ENCODE peak calls at places on chromosomes 6 and 20, in seven cellular contexts. One of them, this sample, is unnamed.

GRCh38 chr20:52490715-52491430 is 299.3 kb upstream of the ZFP64 start:
- DNase-seq in mesenchymal stem cell: peak; percentile 98
- DNase-seq in trophoblast cell: peak; percentile 58
- DNase-seq in mesendoderm: peak; percentile 85
- DNase-seq in IMR-90: peak; percentile 98
- DNase-seq in H1: no peak
- DNase-seq in neuronal stem cell: no peak
- DNase-seq in this sample: no peak

GRCh38 chr20:60882776-60883303 is 369.2 kb upstream of the CDH4 start:
- DNase-seq in trophoblast cell: no peak
- DNase-seq in neuronal stem cell: no peak
- DNase-seq in mesendoderm: no peak
- DNase-seq in mesenchymal stem cell: no peak
- DNase-seq in H1: no peak
- DNase-seq in IMR-90: no peak
- DNase-seq in this sample: no peak

GRCh38 chr6:14661188-14661587 is 543.6 kb downstream of the CD83 start:
- DNase-seq in mesendoderm: no peak
- DNase-seq in IMR-90: peak; percentile 89
- DNase-seq in mesenchymal stem cell: peak; percentile 85
- DNase-seq in H1: no peak
- DNase-seq in neuronal stem cell: no peak
- DNase-seq in trophoblast cell: peak; percentile 25
- DNase-seq in this sample: no peak

GRCh38 chr6:166667886-166668620 is 41.0 kb upstream of the RPS6KA2 start:
- DNase-seq in IMR-90: no peak
- DNase-seq in mesendoderm: no peak
- DNase-seq in H1: no peak
- DNase-seq in trophoblast cell: no peak
- DNase-seq in neuronal stem cell: no peak
- DNase-seq in mesenchymal stem cell: no peak
- DNase-seq in this sample: no peak

GRCh38 chr20:63448050-63448449 is 24.4 kb downstream of the KCNQ2 start:
- DNase-seq in mesendoderm: no peak
- DNase-seq in neuronal stem cell: no peak
- DNase-seq in H1: no peak
- DNase-seq in mesenchymal stem cell: no peak
- DNase-seq in trophoblast cell: no peak
- DNase-seq in IMR-90: no peak
- DNase-seq in this sample: no peak

GRCh38 chr20:41052742-41053419 is 24.3 kb downstream of the TOP1 start:
- DNase-seq in trophoblast cell: peak; percentile 56
- DNase-seq in IMR-90: peak; percentile 85
- DNase-seq in neuronal stem cell: no peak
- DNase-seq in H1: no peak
- DNase-seq in mesenchymal stem cell: peak; percentile 46
- DNase-seq in mesendoderm: no peak
- DNase-seq in this sample: no peak

GRCh38 chr6:6699741-6700367 is 111.3 kb downstream of the LY86 start:
- DNase-seq in neuronal stem cell: no peak
- DNase-seq in IMR-90: peak; percentile 91
- DNase-seq in H1: no peak
- DNase-seq in mesenchymal stem cell: peak; percentile 87
- DNase-seq in trophoblast cell: peak; percentile 87
- DNase-seq in mesendoderm: peak; percentile 62
- DNase-seq in this sample: peak; percentile 52

GRCh38 chr6:166235666-166236292 is 68.1 kb upstream of the TBXT start:
- DNase-seq in mesendoderm: no peak
- DNase-seq in mesenchymal stem cell: no peak
- DNase-seq in trophoblast cell: no peak
- DNase-seq in H1: no peak
- DNase-seq in IMR-90: no peak
- DNase-seq in neuronal stem cell: no peak
- DNase-seq in this sample: no peak

GRCh38 chr20:56810141-56810540 is 181.0 kb downstream of the TFAP2C start:
- DNase-seq in trophoblast cell: no peak
- DNase-seq in mesendoderm: no peak
- DNase-seq in neuronal stem cell: no peak
- DNase-seq in H1: no peak
- DNase-seq in mesenchymal stem cell: no peak
- DNase-seq in IMR-90: no peak
- DNase-seq in this sample: no peak

GRCh38 chr6:82761674-82762345 is 303.8 kb downstream of the UBE3D start:
- DNase-seq in mesendoderm: no peak
- DNase-seq in H1: no peak
- DNase-seq in IMR-90: no peak
- DNase-seq in neuronal stem cell: no peak
- DNase-seq in mesenchymal stem cell: peak; percentile 5
- DNase-seq in trophoblast cell: no peak
- DNase-seq in this sample: no peak

GRCh38 chr6:93624408-93624807 is 205.0 kb upstream of the EPHA7 start:
- DNase-seq in H1: no peak
- DNase-seq in mesenchymal stem cell: no peak
- DNase-seq in trophoblast cell: no peak
- DNase-seq in IMR-90: no peak
- DNase-seq in neuronal stem cell: no peak
- DNase-seq in mesendoderm: no peak
- DNase-seq in this sample: no peak

GRCh38 chr6:42369568-42369967 is 82.2 kb downstream of the TRERF1 start:
- DNase-seq in mesendoderm: no peak
- DNase-seq in neuronal stem cell: no peak
- DNase-seq in mesenchymal stem cell: no peak
- DNase-seq in IMR-90: no peak
- DNase-seq in H1: no peak
- DNase-seq in trophoblast cell: peak; percentile 58
- DNase-seq in this sample: no peak

GRCh38 chr20:39823239-39823638 is 861.1 kb downstream of the DHX35 start:
- DNase-seq in mesendoderm: no peak
- DNase-seq in neuronal stem cell: no peak
- DNase-seq in trophoblast cell: no peak
- DNase-seq in H1: no peak
- DNase-seq in mesenchymal stem cell: peak; percentile 72
- DNase-seq in IMR-90: peak; percentile 58
- DNase-seq in this sample: no peak

GRCh38 chr20:7859371-7859802 is 80.9 kb downstream of the HAO1 start:
- DNase-seq in mesendoderm: peak; percentile 64
- DNase-seq in neuronal stem cell: peak; percentile 44
- DNase-seq in trophoblast cell: no peak
- DNase-seq in H1: no peak
- DNase-seq in IMR-90: peak; percentile 70
- DNase-seq in mesenchymal stem cell: peak; percentile 77
- DNase-seq in this sample: no peak

GRCh38 chr6:75349262-75349984 is 64.8 kb upstream of the TMEM30A start:
- DNase-seq in neuronal stem cell: peak; percentile 68
- DNase-seq in mesenchymal stem cell: peak; percentile 42
- DNase-seq in mesendoderm: peak; percentile 89
- DNase-seq in H1: peak; percentile 77
- DNase-seq in trophoblast cell: no peak
- DNase-seq in IMR-90: peak; percentile 13
- DNase-seq in this sample: peak; percentile 60

GRCh38 chr6:75350808-75351207 is 66.2 kb upstream of the TMEM30A start:
- DNase-seq in mesendoderm: no peak
- DNase-seq in H1: no peak
- DNase-seq in mesenchymal stem cell: no peak
- DNase-seq in trophoblast cell: peak; percentile 16
- DNase-seq in IMR-90: no peak
- DNase-seq in neuronal stem cell: no peak
- DNase-seq in this sample: no peak

GRCh38 chr6:75350156-75350555 is 65.6 kb upstream of the TMEM30A start:
- DNase-seq in mesenchymal stem cell: no peak
- DNase-seq in mesendoderm: no peak
- DNase-seq in neuronal stem cell: no peak
- DNase-seq in IMR-90: no peak
- DNase-seq in trophoblast cell: no peak
- DNase-seq in H1: no peak
- DNase-seq in this sample: no peak

GRCh38 chr6:75351570-75351969 is 67.0 kb upstream of the TMEM30A start:
- DNase-seq in H1: no peak
- DNase-seq in mesenchymal stem cell: no peak
- DNase-seq in IMR-90: no peak
- DNase-seq in trophoblast cell: no peak
- DNase-seq in neuronal stem cell: no peak
- DNase-seq in mesendoderm: no peak
- DNase-seq in this sample: no peak

GRCh38 chr6:75353644-75354043 is 69.1 kb upstream of the TMEM30A start:
- DNase-seq in trophoblast cell: no peak
- DNase-seq in mesenchymal stem cell: no peak
- DNase-seq in mesendoderm: no peak
- DNase-seq in H1: no peak
- DNase-seq in neuronal stem cell: no peak
- DNase-seq in IMR-90: no peak
- DNase-seq in this sample: no peak
- H2AK5ac ChIP-seq in trophoblast cell: no peak overlapping the region
- H2AK5ac ChIP-seq in mesenchymal stem cell: no peak overlapping the region
- H2AK5ac ChIP-seq in mesendoderm: no peak overlapping the region
- H2AK5ac ChIP-seq in H1: peak overlapping the region; percentile 71
- H2AK5ac ChIP-seq in neuronal stem cell: no peak overlapping the region
- H2AK5ac ChIP-seq in IMR-90: no peak overlapping the region
- H2AK5ac ChIP-seq in this sample: no peak overlapping the region

GRCh38 chr6:43572015-43572414 is 3.8 kb downstream of the XPO5 start:
- DNase-seq in H1: no peak
- DNase-seq in trophoblast cell: no peak
- DNase-seq in neuronal stem cell: no peak
- DNase-seq in mesenchymal stem cell: no peak
- DNase-seq in mesendoderm: no peak
- DNase-seq in IMR-90: no peak
- DNase-seq in this sample: no peak
- H2AK5ac ChIP-seq in H1: no peak overlapping the region
- H2AK5ac ChIP-seq in trophoblast cell: no peak overlapping the region
- H2AK5ac ChIP-seq in neuronal stem cell: no peak overlapping the region
- H2AK5ac ChIP-seq in mesenchymal stem cell: no peak overlapping the region
- H2AK5ac ChIP-seq in mesendoderm: no peak overlapping the region
- H2AK5ac ChIP-seq in IMR-90: no peak overlapping the region
- H2AK5ac ChIP-seq in this sample: no peak overlapping the region

GRCh38 chr6:45420083-45420908 is 42.6 kb upstream of the SUPT3H start:
- DNase-seq in IMR-90: peak; percentile 64
- DNase-seq in mesendoderm: peak; percentile 16
- DNase-seq in neuronal stem cell: peak; percentile 33
- DNase-seq in mesenchymal stem cell: peak; percentile 72
- DNase-seq in H1: no peak
- DNase-seq in trophoblast cell: no peak
- DNase-seq in this sample: no peak
- H2AK5ac ChIP-seq in IMR-90: no peak overlapping the region
- H2AK5ac ChIP-seq in mesendoderm: no peak overlapping the region
- H2AK5ac ChIP-seq in neuronal stem cell: peak overlapping the region; percentile 47
- H2AK5ac ChIP-seq in mesenchymal stem cell: peak overlapping the region; percentile 69
- H2AK5ac ChIP-seq in H1: no peak overlapping the region
- H2AK5ac ChIP-seq in trophoblast cell: no peak overlapping the region
- H2AK5ac ChIP-seq in this sample: no peak overlapping the region

GRCh38 chr6:53680489-53680888 is 14.9 kb upstream of the KLHL31 start:
- DNase-seq in trophoblast cell: no peak
- DNase-seq in mesenchymal stem cell: no peak
- DNase-seq in IMR-90: no peak
- DNase-seq in neuronal stem cell: no peak
- DNase-seq in mesendoderm: no peak
- DNase-seq in H1: no peak
- DNase-seq in this sample: no peak
- H2AK5ac ChIP-seq in trophoblast cell: no peak overlapping the region
- H2AK5ac ChIP-seq in mesenchymal stem cell: no peak overlapping the region
- H2AK5ac ChIP-seq in IMR-90: no peak overlapping the region
- H2AK5ac ChIP-seq in neuronal stem cell: no peak overlapping the region
- H2AK5ac ChIP-seq in mesendoderm: no peak overlapping the region
- H2AK5ac ChIP-seq in H1: no peak overlapping the region
- H2AK5ac ChIP-seq in this sample: no peak overlapping the region

GRCh38 chr6:44216677-44217331 is at the start of gene MYMX:
- DNase-seq in mesendoderm: peak; percentile 40
- DNase-seq in IMR-90: no peak
- DNase-seq in neuronal stem cell: no peak
- DNase-seq in H1: peak; percentile 79
- DNase-seq in trophoblast cell: no peak
- DNase-seq in mesenchymal stem cell: no peak
- DNase-seq in this sample: peak; percentile 72

GRCh38 chr6:44219053-44219814 is 2.5 kb downstream of the MYMX start:
- DNase-seq in IMR-90: peak; percentile 55
- DNase-seq in mesendoderm: peak; percentile 93
- DNase-seq in mesenchymal stem cell: peak; percentile 87
- DNase-seq in neuronal stem cell: peak; percentile 81
- DNase-seq in H1: peak; percentile 92
- DNase-seq in trophoblast cell: peak; percentile 85
- DNase-seq in this sample: peak; percentile 96

GRCh38 chr6:44219815-44220784 is 3.3 kb upstream of the SLC29A1 start:
- DNase-seq in trophoblast cell: no peak
- DNase-seq in IMR-90: no peak
- DNase-seq in neuronal stem cell: no peak
- DNase-seq in mesendoderm: no peak
- DNase-seq in mesenchymal stem cell: no peak
- DNase-seq in H1: no peak
- DNase-seq in this sample: no peak

GRCh38 chr6:44214307-44214706 is 2.4 kb upstream of the MYMX start:
- DNase-seq in IMR-90: no peak
- DNase-seq in trophoblast cell: no peak
- DNase-seq in mesenchymal stem cell: no peak
- DNase-seq in neuronal stem cell: no peak
- DNase-seq in H1: no peak
- DNase-seq in mesendoderm: no peak
- DNase-seq in this sample: no peak

DNA sequence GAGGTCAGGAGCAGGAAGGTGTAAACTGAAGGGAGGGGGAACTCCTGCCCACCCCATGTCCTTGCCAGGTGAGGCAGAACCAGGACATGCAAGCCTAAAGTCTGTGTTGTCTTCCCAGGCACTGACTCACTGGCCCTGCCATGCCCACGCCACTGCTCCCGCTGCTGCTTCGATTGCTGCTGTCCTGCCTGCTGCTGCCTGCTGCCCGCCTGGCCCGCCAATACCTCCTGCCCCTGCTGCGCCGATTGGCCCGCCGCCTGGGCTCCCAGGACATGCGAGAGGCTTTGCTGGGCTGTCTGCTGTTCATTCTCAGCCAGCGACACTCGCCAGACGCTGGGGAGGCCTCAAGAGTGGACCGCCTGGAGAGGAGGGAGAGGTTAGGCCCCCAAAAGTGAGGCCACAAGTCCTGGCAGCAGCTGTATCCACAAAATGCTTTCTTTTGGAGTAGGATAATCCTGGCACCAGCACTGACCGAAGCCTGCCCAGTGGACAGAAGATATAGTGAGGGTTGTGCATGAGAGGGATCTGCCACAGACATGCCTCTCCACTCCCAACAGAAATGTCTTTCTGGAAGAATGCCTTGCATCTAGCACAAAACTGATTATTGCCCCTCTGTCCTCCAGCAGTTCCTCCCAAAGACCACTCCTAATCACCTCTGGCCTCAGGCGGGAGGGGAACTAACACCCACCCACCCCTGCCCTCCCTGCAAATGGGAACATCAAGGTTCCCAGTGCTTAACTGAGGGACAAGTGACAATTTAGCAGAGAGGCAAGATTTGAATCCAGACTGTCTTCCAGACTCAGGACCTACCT is 812 bp downstream of the MYMX start:
- DNase-seq in IMR-90: peak; percentile 14
- DNase-seq in neuronal stem cell: no peak
- DNase-seq in mesenchymal stem cell: no peak
- DNase-seq in H1: peak; percentile 71
- DNase-seq in mesendoderm: peak; percentile 35
- DNase-seq in trophoblast cell: no peak
- DNase-seq in this sample: peak; percentile 81
- H2AK5ac ChIP-seq in IMR-90: no peak overlapping the region
- H2AK5ac ChIP-seq in neuronal stem cell: peak overlapping the region; percentile 44
- H2AK5ac ChIP-seq in mesenchymal stem cell: peak overlapping the region; percentile 12
- H2AK5ac ChIP-seq in H1: peak overlapping the region; percentile 93
- H2AK5ac ChIP-seq in mesendoderm: no peak overlapping the region
- H2AK5ac ChIP-seq in trophoblast cell: peak overlapping the region; percentile 49
- H2AK5ac ChIP-seq in this sample: no peak overlapping the region

This sample was measured in H9.